ENCODE peak calls at places on chromosomes 1 and 21, in four cellular contexts. One of them, this sample, is unnamed.

GRCh38 chr1:4460052-4460451 is 194.4 kb upstream of the AJAP1 start:
- DNase-seq in PC-3: no peak
- DNase-seq in LoVo: no peak
- DNase-seq in activated CD4-positive, alpha-beta T cell treated with anti-CD3 and anti-CD28 coated beads, Interleukin-2, amount 50 U/mL, for 1 hour: no peak
- DNase-seq in this sample: no peak

GRCh38 chr1:9316080-9316444 is 23.4 kb downstream of the SPSB1 start:
- DNase-seq in LoVo: no peak
- DNase-seq in activated CD4-positive, alpha-beta T cell treated with anti-CD3 and anti-CD28 coated beads, Interleukin-2, amount 50 U/mL, for 1 hour: no peak
- DNase-seq in PC-3: no peak
- DNase-seq in this sample: no peak

GRCh38 chr21:45042664-45043161 is 31.7 kb upstream of the ADARB1 start:
- DNase-seq in activated CD4-positive, alpha-beta T cell treated with anti-CD3 and anti-CD28 coated beads, Interleukin-2, amount 50 U/mL, for 1 hour: no peak
- DNase-seq in LoVo: no peak
- DNase-seq in PC-3: no peak
- DNase-seq in this sample: no peak

GRCh38 chr1:208598021-208598420 is 353.8 kb upstream of the PLXNA2 start:
- DNase-seq in LoVo: no peak
- DNase-seq in activated CD4-positive, alpha-beta T cell treated with anti-CD3 and anti-CD28 coated beads, Interleukin-2, amount 50 U/mL, for 1 hour: no peak
- DNase-seq in PC-3: no peak
- DNase-seq in this sample: no peak

GRCh38 chr1:208513799-208514198 is 269.6 kb upstream of the PLXNA2 start:
- DNase-seq in PC-3: no peak
- DNase-seq in activated CD4-positive, alpha-beta T cell treated with anti-CD3 and anti-CD28 coated beads, Interleukin-2, amount 50 U/mL, for 1 hour: no peak
- DNase-seq in LoVo: no peak
- DNase-seq in this sample: no peak

GRCh38 chr1:201336711-201337450 is 40.6 kb downstream of the TNNT2 start:
- DNase-seq in PC-3: no peak
- DNase-seq in activated CD4-positive, alpha-beta T cell treated with anti-CD3 and anti-CD28 coated beads, Interleukin-2, amount 50 U/mL, for 1 hour: no peak
- DNase-seq in LoVo: no peak
- DNase-seq in this sample: no peak

GRCh38 chr1:78236711-78237110 is 190.9 kb downstream of the GIPC2 start:
- DNase-seq in activated CD4-positive, alpha-beta T cell treated with anti-CD3 and anti-CD28 coated beads, Interleukin-2, amount 50 U/mL, for 1 hour: no peak
- DNase-seq in LoVo: peak; percentile 5
- DNase-seq in PC-3: peak; percentile 72
- DNase-seq in this sample: no peak

GRCh38 chr1:203435628-203436027 is 40.0 kb upstream of the PRELP start:
- DNase-seq in activated CD4-positive, alpha-beta T cell treated with anti-CD3 and anti-CD28 coated beads, Interleukin-2, amount 50 U/mL, for 1 hour: no peak
- DNase-seq in PC-3: no peak
- DNase-seq in LoVo: no peak
- DNase-seq in this sample: peak; percentile 38

GRCh38 chr21:42040411-42041180 is 30.4 kb upstream of the ZBTB21 start:
- DNase-seq in activated CD4-positive, alpha-beta T cell treated with anti-CD3 and anti-CD28 coated beads, Interleukin-2, amount 50 U/mL, for 1 hour: no peak
- DNase-seq in PC-3: peak; percentile 99
- DNase-seq in LoVo: peak; percentile 20
- DNase-seq in this sample: no peak

GRCh38 chr1:146039844-146040194 is 18.3 kb upstream of the HJV start:
- DNase-seq in LoVo: no peak
- DNase-seq in PC-3: peak; percentile 31
- DNase-seq in activated CD4-positive, alpha-beta T cell treated with anti-CD3 and anti-CD28 coated beads, Interleukin-2, amount 50 U/mL, for 1 hour: no peak
- DNase-seq in this sample: no peak